ENCODE peak calls at places on chromosomes 11 and 22, in seven cellular contexts. One of them, this sample, is unnamed.

GRCh38 chr22:37464181-37464580 is 22.0 kb downstream of the MFNG start:
- DNase-seq in NCI-H748 treated with DMSO at 0.1 percent for 48 hours: no peak
- DNase-seq in erythroblast: no peak
- DNase-seq in bronchial epithelial cell: no peak
- DNase-seq in iris pigment epithelial cell: no peak
- DNase-seq in T-cell: no peak
- DNase-seq in NCI-H2107: no peak
- DNase-seq in this sample: no peak

GRCh38 chr11:19455731-19456130 is 215.0 kb upstream of the E2F8 start:
- DNase-seq in NCI-H748 treated with DMSO at 0.1 percent for 48 hours: no peak
- DNase-seq in erythroblast: no peak
- DNase-seq in bronchial epithelial cell: no peak
- DNase-seq in iris pigment epithelial cell: no peak
- DNase-seq in T-cell: no peak
- DNase-seq in NCI-H2107: no peak
- DNase-seq in this sample: no peak

GRCh38 chr11:1222491-1223345 is at the start of gene MUC5B:
- DNase-seq in NCI-H748 treated with DMSO at 0.1 percent for 48 hours: no peak
- DNase-seq in erythroblast: no peak
- DNase-seq in bronchial epithelial cell: no peak
- DNase-seq in iris pigment epithelial cell: no peak
- DNase-seq in T-cell: no peak
- DNase-seq in NCI-H2107: no peak
- DNase-seq in this sample: no peak

GRCh38 chr11:70192666-70193410 is 10.3 kb upstream of the FADD start:
- DNase-seq in NCI-H748 treated with DMSO at 0.1 percent for 48 hours: no peak
- DNase-seq in erythroblast: no peak
- DNase-seq in bronchial epithelial cell: no peak
- DNase-seq in iris pigment epithelial cell: no peak
- DNase-seq in T-cell: no peak
- DNase-seq in NCI-H2107: peak; percentile 73
- DNase-seq in this sample: no peak

GRCh38 chr11:125807909-125808308 is 20.0 kb downstream of the PATE3 start:
- DNase-seq in NCI-H748 treated with DMSO at 0.1 percent for 48 hours: no peak
- DNase-seq in erythroblast: no peak
- DNase-seq in bronchial epithelial cell: peak; percentile 21
- DNase-seq in iris pigment epithelial cell: peak; percentile 19
- DNase-seq in T-cell: no peak
- DNase-seq in NCI-H2107: no peak
- DNase-seq in this sample: no peak

GRCh38 chr11:101369835-101370234 is 214.0 kb downstream of the TRPC6 start:
- DNase-seq in NCI-H748 treated with DMSO at 0.1 percent for 48 hours: no peak
- DNase-seq in erythroblast: no peak
- DNase-seq in bronchial epithelial cell: no peak
- DNase-seq in iris pigment epithelial cell: no peak
- DNase-seq in T-cell: no peak
- DNase-seq in NCI-H2107: no peak
- DNase-seq in this sample: no peak

GRCh38 chr22:25770333-25770732 is 28.3 kb downstream of the MYO18B start:
- DNase-seq in NCI-H748 treated with DMSO at 0.1 percent for 48 hours: no peak
- DNase-seq in erythroblast: no peak
- DNase-seq in bronchial epithelial cell: no peak
- DNase-seq in iris pigment epithelial cell: no peak
- DNase-seq in T-cell: no peak
- DNase-seq in NCI-H2107: no peak
- DNase-seq in this sample: no peak

GRCh38 chr11:128480665-128481064 is 106.7 kb downstream of the ETS1 start:
- DNase-seq in NCI-H748 treated with DMSO at 0.1 percent for 48 hours: no peak
- DNase-seq in erythroblast: no peak
- DNase-seq in bronchial epithelial cell: no peak
- DNase-seq in iris pigment epithelial cell: no peak
- DNase-seq in T-cell: no peak
- DNase-seq in NCI-H2107: no peak
- DNase-seq in this sample: no peak

GRCh38 chr22:37043828-37044538 is 7.6 kb upstream of the KCTD17 start:
- DNase-seq in NCI-H748 treated with DMSO at 0.1 percent for 48 hours: no peak
- DNase-seq in erythroblast: peak; percentile 86
- DNase-seq in bronchial epithelial cell: peak; percentile 58
- DNase-seq in iris pigment epithelial cell: peak; percentile 44
- DNase-seq in T-cell: no peak
- DNase-seq in NCI-H2107: no peak
- DNase-seq in this sample: no peak

GRCh38 chr11:132352497-132352896 is 982.1 kb downstream of the NTM start:
- DNase-seq in NCI-H748 treated with DMSO at 0.1 percent for 48 hours: no peak
- DNase-seq in erythroblast: no peak
- DNase-seq in bronchial epithelial cell: no peak
- DNase-seq in iris pigment epithelial cell: no peak
- DNase-seq in T-cell: no peak
- DNase-seq in NCI-H2107: no peak
- DNase-seq in this sample: no peak

GRCh38 chr11:2126520-2127085 is 12.6 kb downstream of the IGF2 start:
- DNase-seq in NCI-H748 treated with DMSO at 0.1 percent for 48 hours: no peak
- DNase-seq in erythroblast: no peak
- DNase-seq in bronchial epithelial cell: no peak
- DNase-seq in iris pigment epithelial cell: no peak
- DNase-seq in T-cell: no peak
- DNase-seq in NCI-H2107: no peak
- DNase-seq in this sample: no peak

GRCh38 chr11:47357985-47358730 is 5.7 kb upstream of the MYBPC3 start:
- DNase-seq in NCI-H748 treated with DMSO at 0.1 percent for 48 hours: no peak
- DNase-seq in erythroblast: no peak
- DNase-seq in bronchial epithelial cell: no peak
- DNase-seq in iris pigment epithelial cell: no peak
- DNase-seq in T-cell: no peak
- DNase-seq in NCI-H2107: no peak
- DNase-seq in this sample: no peak

GRCh38 chr11:133934096-133934495 is 22.7 kb downstream of the IGSF9B start:
- DNase-seq in NCI-H748 treated with DMSO at 0.1 percent for 48 hours: no peak
- DNase-seq in erythroblast: no peak
- DNase-seq in bronchial epithelial cell: no peak
- DNase-seq in iris pigment epithelial cell: no peak
- DNase-seq in T-cell: no peak
- DNase-seq in NCI-H2107: no peak
- DNase-seq in this sample: no peak

GRCh38 chr22:46415816-46416536 is 80.5 kb downstream of the TRMU start:
- DNase-seq in NCI-H748 treated with DMSO at 0.1 percent for 48 hours: no peak
- DNase-seq in erythroblast: no peak
- DNase-seq in bronchial epithelial cell: no peak
- DNase-seq in iris pigment epithelial cell: no peak
- DNase-seq in T-cell: no peak
- DNase-seq in NCI-H2107: no peak
- DNase-seq in this sample: no peak

GRCh38 chr11:628056-628455 is 1.1 kb upstream of the SCT start:
- DNase-seq in NCI-H748 treated with DMSO at 0.1 percent for 48 hours: no peak
- DNase-seq in erythroblast: no peak
- DNase-seq in bronchial epithelial cell: no peak
- DNase-seq in iris pigment epithelial cell: no peak
- DNase-seq in T-cell: no peak
- DNase-seq in NCI-H2107: no peak
- DNase-seq in this sample: no peak

GRCh38 chr22:17851754-17852153 is 77.5 kb upstream of the BID start:
- DNase-seq in NCI-H748 treated with DMSO at 0.1 percent for 48 hours: no peak
- DNase-seq in erythroblast: no peak
- DNase-seq in bronchial epithelial cell: no peak
- DNase-seq in iris pigment epithelial cell: no peak
- DNase-seq in T-cell: no peak
- DNase-seq in NCI-H2107: no peak
- DNase-seq in this sample: no peak

GRCh38 chr11:112166561-112166960 is 611 bp upstream of the TEX12 start:
- DNase-seq in NCI-H748 treated with DMSO at 0.1 percent for 48 hours: no peak
- DNase-seq in erythroblast: no peak
- DNase-seq in bronchial epithelial cell: peak; percentile 85
- DNase-seq in iris pigment epithelial cell: peak; percentile 94
- DNase-seq in T-cell: no peak
- DNase-seq in NCI-H2107: no peak
- DNase-seq in this sample: no peak

GRCh38 chr11:76592961-76593360 is 77.6 kb downstream of the LRRC32 start:
- DNase-seq in NCI-H748 treated with DMSO at 0.1 percent for 48 hours: peak; percentile 6
- DNase-seq in erythroblast: no peak
- DNase-seq in bronchial epithelial cell: no peak
- DNase-seq in iris pigment epithelial cell: no peak
- DNase-seq in T-cell: no peak
- DNase-seq in NCI-H2107: no peak
- DNase-seq in this sample: no peak

GRCh38 chr11:23359297-23359696 is 499.0 kb upstream of the CCDC179 start:
- DNase-seq in NCI-H748 treated with DMSO at 0.1 percent for 48 hours: no peak
- DNase-seq in erythroblast: no peak
- DNase-seq in bronchial epithelial cell: peak; percentile 94
- DNase-seq in iris pigment epithelial cell: peak; percentile 97
- DNase-seq in T-cell: no peak
- DNase-seq in NCI-H2107: no peak
- DNase-seq in this sample: no peak

GRCh38 chr22:44522526-44523170 is 24.6 kb upstream of the RTL6 start:
- DNase-seq in NCI-H748 treated with DMSO at 0.1 percent for 48 hours: no peak
- DNase-seq in erythroblast: no peak
- DNase-seq in bronchial epithelial cell: no peak
- DNase-seq in iris pigment epithelial cell: no peak
- DNase-seq in T-cell: no peak
- DNase-seq in NCI-H2107: no peak
- DNase-seq in this sample: peak; percentile 25

GRCh38 chr22:45208993-45209838 is 31.5 kb downstream of the KIAA0930 start:
- DNase-seq in NCI-H748 treated with DMSO at 0.1 percent for 48 hours: no peak
- DNase-seq in erythroblast: peak; percentile 75
- DNase-seq in bronchial epithelial cell: peak; percentile 49
- DNase-seq in iris pigment epithelial cell: peak; percentile 88
- DNase-seq in T-cell: no peak
- DNase-seq in NCI-H2107: no peak
- DNase-seq in this sample: peak; percentile 39